ENCODE peak calls at places on chromosome 14, in eight cellular contexts. One of them, this sample, is unnamed.
A peak's percentile ranks its signal among the peaks of the same experiment; 100 is the strongest.

GRCh38 chr14:26199599-26200370 is 398.0 kb downstream of the NOVA1 start:
- DNase-seq in uterus: no peak
- DNase-seq in cardiac muscle cell: no peak
- DNase-seq in omental fat pad: no peak
- DNase-seq in ovary: no peak
- DNase-seq in HFF-Myc: no peak
- DNase-seq in astrocyte of the cerebellum: peak; percentile 95
- DNase-seq in HCT116: no peak
- DNase-seq in this sample: no peak

GRCh38 chr14:99802301-99803105 is 9.3 kb downstream of the EML1 start:
- DNase-seq in uterus: no peak
- DNase-seq in cardiac muscle cell: no peak
- DNase-seq in omental fat pad: no peak
- DNase-seq in ovary: no peak
- DNase-seq in HFF-Myc: no peak
- DNase-seq in astrocyte of the cerebellum: no peak
- DNase-seq in HCT116: no peak
- DNase-seq in this sample: no peak

GRCh38 chr14:76640923-76641395 is 120.3 kb upstream of the VASH1 start:
- DNase-seq in uterus: no peak
- DNase-seq in cardiac muscle cell: no peak
- DNase-seq in omental fat pad: no peak
- DNase-seq in ovary: no peak
- DNase-seq in HFF-Myc: no peak
- DNase-seq in astrocyte of the cerebellum: no peak
- DNase-seq in HCT116: no peak
- DNase-seq in this sample: no peak

GRCh38 chr14:73785834-73786631 is 65.6 kb upstream of the PTGR2 start:
- DNase-seq in uterus: peak; percentile 82
- DNase-seq in cardiac muscle cell: peak; percentile 60
- DNase-seq in omental fat pad: peak; percentile 54
- DNase-seq in ovary: peak; percentile 75
- DNase-seq in HFF-Myc: peak; percentile 56
- DNase-seq in astrocyte of the cerebellum: peak; percentile 71
- DNase-seq in HCT116: peak; percentile 46
- DNase-seq in this sample: no peak

GRCh38 chr14:83826838-83827237 is 1703.1 kb upstream of the FLRT2 start:
- DNase-seq in uterus: no peak
- DNase-seq in cardiac muscle cell: no peak
- DNase-seq in omental fat pad: no peak
- DNase-seq in ovary: no peak
- DNase-seq in HFF-Myc: no peak
- DNase-seq in astrocyte of the cerebellum: no peak
- DNase-seq in HCT116: no peak
- DNase-seq in this sample: no peak

GRCh38 chr14:83689265-83689664 is 1840.7 kb upstream of the FLRT2 start:
- DNase-seq in uterus: no peak
- DNase-seq in cardiac muscle cell: no peak
- DNase-seq in omental fat pad: no peak
- DNase-seq in ovary: no peak
- DNase-seq in HFF-Myc: no peak
- DNase-seq in astrocyte of the cerebellum: no peak
- DNase-seq in HCT116: no peak
- DNase-seq in this sample: no peak

GRCh38 chr14:28294834-28295440 is 471.6 kb upstream of the FOXG1 start:
- DNase-seq in uterus: no peak
- DNase-seq in cardiac muscle cell: peak; percentile 44
- DNase-seq in omental fat pad: no peak
- DNase-seq in ovary: no peak
- DNase-seq in HFF-Myc: no peak
- DNase-seq in astrocyte of the cerebellum: no peak
- DNase-seq in HCT116: no peak
- DNase-seq in this sample: no peak

GRCh38 chr14:103130965-103131364 is 7.7 kb downstream of the TNFAIP2 start:
- DNase-seq in uterus: peak; percentile 70
- DNase-seq in cardiac muscle cell: no peak
- DNase-seq in omental fat pad: no peak
- DNase-seq in ovary: peak; percentile 78
- DNase-seq in HFF-Myc: peak; percentile 76
- DNase-seq in astrocyte of the cerebellum: peak; percentile 63
- DNase-seq in HCT116: no peak
- DNase-seq in this sample: no peak

GRCh38 chr14:72443991-72444431 is 449.9 kb downstream of the DPF3 start:
- DNase-seq in uterus: no peak
- DNase-seq in cardiac muscle cell: no peak
- DNase-seq in omental fat pad: no peak
- DNase-seq in ovary: no peak
- DNase-seq in HFF-Myc: no peak
- DNase-seq in astrocyte of the cerebellum: no peak
- DNase-seq in HCT116: no peak
- DNase-seq in this sample: no peak

GRCh38 chr14:91084516-91084915 is 24.1 kb upstream of the RPS6KA5 start:
- DNase-seq in uterus: no peak
- DNase-seq in cardiac muscle cell: no peak
- DNase-seq in omental fat pad: no peak
- DNase-seq in ovary: no peak
- DNase-seq in HFF-Myc: no peak
- DNase-seq in astrocyte of the cerebellum: no peak
- DNase-seq in HCT116: no peak
- DNase-seq in this sample: no peak

GRCh38 chr14:96072076-96072475 is 32.9 kb downstream of the C14orf132 start:
- DNase-seq in uterus: no peak
- DNase-seq in cardiac muscle cell: no peak
- DNase-seq in omental fat pad: no peak
- DNase-seq in ovary: no peak
- DNase-seq in HFF-Myc: no peak
- DNase-seq in astrocyte of the cerebellum: no peak
- DNase-seq in HCT116: no peak
- DNase-seq in this sample: no peak

GRCh38 chr14:76696791-76697190 is 64.5 kb upstream of the VASH1 start:
- DNase-seq in uterus: no peak
- DNase-seq in cardiac muscle cell: no peak
- DNase-seq in omental fat pad: no peak
- DNase-seq in ovary: no peak
- DNase-seq in HFF-Myc: no peak
- DNase-seq in astrocyte of the cerebellum: no peak
- DNase-seq in HCT116: no peak
- DNase-seq in this sample: no peak

GRCh38 chr14:75120546-75121291 is 6.1 kb downstream of the NEK9 start:
- DNase-seq in uterus: no peak
- DNase-seq in cardiac muscle cell: no peak
- DNase-seq in omental fat pad: no peak
- DNase-seq in ovary: no peak
- DNase-seq in HFF-Myc: no peak
- DNase-seq in astrocyte of the cerebellum: no peak
- DNase-seq in HCT116: no peak
- DNase-seq in this sample: no peak

GRCh38 chr14:75206190-75206589 is 29.8 kb upstream of the TMED10 start:
- DNase-seq in uterus: no peak
- DNase-seq in cardiac muscle cell: no peak
- DNase-seq in omental fat pad: no peak
- DNase-seq in ovary: no peak
- DNase-seq in HFF-Myc: no peak
- DNase-seq in astrocyte of the cerebellum: no peak
- DNase-seq in HCT116: no peak
- DNase-seq in this sample: no peak

GRCh38 chr14:96479435-96480146 is 22.6 kb upstream of the PAPOLA start:
- DNase-seq in uterus: no peak
- DNase-seq in cardiac muscle cell: no peak
- DNase-seq in omental fat pad: no peak
- DNase-seq in ovary: no peak
- DNase-seq in HFF-Myc: no peak
- DNase-seq in astrocyte of the cerebellum: no peak
- DNase-seq in HCT116: no peak
- DNase-seq in this sample: no peak

GRCh38 chr14:74616507-74616906 is 4.5 kb upstream of the LTBP2 start:
- DNase-seq in uterus: no peak
- DNase-seq in cardiac muscle cell: no peak
- DNase-seq in omental fat pad: no peak
- DNase-seq in ovary: no peak
- DNase-seq in HFF-Myc: no peak
- DNase-seq in astrocyte of the cerebellum: no peak
- DNase-seq in HCT116: peak; percentile 73
- DNase-seq in this sample: peak; percentile 60

GRCh38 chr14:52031781-52032180 is 37.1 kb downstream of the NID2 start:
- DNase-seq in uterus: peak; percentile 60
- DNase-seq in cardiac muscle cell: no peak
- DNase-seq in omental fat pad: no peak
- DNase-seq in ovary: no peak
- DNase-seq in HFF-Myc: no peak
- DNase-seq in astrocyte of the cerebellum: peak; percentile 92
- DNase-seq in HCT116: no peak
- DNase-seq in this sample: no peak

GRCh38 chr14:70886421-70887206 is 20.6 kb upstream of the PCNX1 start:
- DNase-seq in uterus: no peak
- DNase-seq in cardiac muscle cell: peak; percentile 27
- DNase-seq in omental fat pad: no peak
- DNase-seq in ovary: no peak
- DNase-seq in HFF-Myc: no peak
- DNase-seq in astrocyte of the cerebellum: no peak
- DNase-seq in HCT116: no peak
- DNase-seq in this sample: no peak

GRCh38 chr14:54356172-54356571 is 40.6 kb upstream of the CDKN3 start:
- DNase-seq in uterus: no peak
- DNase-seq in cardiac muscle cell: peak; percentile 33
- DNase-seq in omental fat pad: no peak
- DNase-seq in ovary: no peak
- DNase-seq in HFF-Myc: peak; percentile 91
- DNase-seq in astrocyte of the cerebellum: no peak
- DNase-seq in HCT116: no peak
- DNase-seq in this sample: no peak

GRCh38 chr14:55136868-55137785 is 8.1 kb downstream of the LGALS3 start:
- DNase-seq in uterus: peak; percentile 80
- DNase-seq in cardiac muscle cell: no peak
- DNase-seq in omental fat pad: no peak
- DNase-seq in ovary: peak; percentile 89
- DNase-seq in HFF-Myc: no peak
- DNase-seq in astrocyte of the cerebellum: peak; percentile 89
- DNase-seq in HCT116: no peak
- DNase-seq in this sample: no peak

GRCh38 chr14:103286460-103286859 is 47.6 kb upstream of the EIF5 start:
- DNase-seq in uterus: no peak
- DNase-seq in cardiac muscle cell: no peak
- DNase-seq in omental fat pad: no peak
- DNase-seq in ovary: no peak
- DNase-seq in HFF-Myc: no peak
- DNase-seq in astrocyte of the cerebellum: no peak
- DNase-seq in HCT116: no peak
- DNase-seq in this sample: no peak

GRCh38 chr14:45990252-45990651 is 661.3 kb downstream of the RPL10L start:
- DNase-seq in uterus: no peak
- DNase-seq in cardiac muscle cell: no peak
- DNase-seq in omental fat pad: no peak
- DNase-seq in ovary: no peak
- DNase-seq in HFF-Myc: no peak
- DNase-seq in astrocyte of the cerebellum: no peak
- DNase-seq in HCT116: peak; percentile 1
- DNase-seq in this sample: no peak
- TF ChIP-seq CTCF in uterus: no peak
- TF ChIP-seq CTCF in cardiac muscle cell: peak; percentile 7
- TF ChIP-seq CTCF in omental fat pad: no peak
- TF ChIP-seq CTCF in ovary: no peak
- TF ChIP-seq CTCF in HFF-Myc: no peak
- TF ChIP-seq CTCF in astrocyte of the cerebellum: peak; percentile 8
- TF ChIP-seq CTCF in HCT116: no peak
- TF ChIP-seq CTCF in this sample: peak; percentile 33

DNA sequence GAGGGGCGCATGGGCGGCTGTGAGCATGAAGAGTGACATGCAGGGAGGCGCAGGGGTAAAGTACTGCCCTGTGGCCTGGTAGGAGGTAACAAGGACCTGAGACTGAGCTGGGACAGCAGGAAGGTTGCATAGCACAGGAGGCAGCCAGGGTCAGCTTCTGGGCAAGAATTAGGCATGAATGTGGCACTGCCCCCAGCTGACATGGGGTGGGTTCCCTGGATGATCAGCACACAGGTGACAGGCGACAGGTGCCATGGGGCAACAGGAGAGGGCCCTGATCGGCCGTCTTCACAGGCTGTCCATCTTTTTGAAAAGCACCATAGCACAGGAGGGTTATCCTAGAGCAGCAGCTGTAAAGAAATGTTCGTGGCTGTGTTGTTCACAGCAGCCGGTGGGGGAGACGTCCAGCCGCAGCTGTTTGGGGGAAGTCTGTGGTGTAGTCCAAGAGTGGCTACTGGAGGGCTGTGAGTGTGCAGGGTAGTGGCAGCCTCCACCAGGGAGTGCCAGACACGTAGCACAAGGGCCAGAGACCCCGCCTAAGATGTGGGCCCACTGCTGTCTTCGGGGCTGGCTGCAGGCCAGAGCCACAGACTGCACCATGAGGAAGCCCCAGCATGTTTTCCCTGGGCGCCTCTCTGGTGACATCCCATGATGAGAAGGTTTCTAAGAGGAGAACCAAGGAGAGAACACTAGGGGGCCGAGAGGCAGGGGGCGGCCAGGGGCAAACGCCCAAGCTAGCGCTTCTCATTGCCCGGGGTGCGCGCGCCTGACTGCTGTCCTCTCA is 8.4 kb downstream of the CLBA1 start:
- DNase-seq in uterus: no peak
- DNase-seq in cardiac muscle cell: no peak
- DNase-seq in omental fat pad: no peak
- DNase-seq in ovary: no peak
- DNase-seq in HFF-Myc: no peak
- DNase-seq in astrocyte of the cerebellum: no peak
- DNase-seq in HCT116: no peak
- DNase-seq in this sample: no peak
- TF ChIP-seq CTCF in uterus: no peak
- TF ChIP-seq CTCF in cardiac muscle cell: no peak
- TF ChIP-seq CTCF in omental fat pad: no peak
- TF ChIP-seq CTCF in ovary: no peak
- TF ChIP-seq CTCF in HFF-Myc: no peak
- TF ChIP-seq CTCF in astrocyte of the cerebellum: no peak
- TF ChIP-seq CTCF in HCT116: no peak
- TF ChIP-seq CTCF in this sample: no peak

GRCh38 chr14:22982477-22983245 is at the start of gene AJUBA:
- DNase-seq in uterus: peak; percentile 93
- DNase-seq in cardiac muscle cell: peak; percentile 92
- DNase-seq in omental fat pad: peak; percentile 63
- DNase-seq in ovary: peak; percentile 93
- DNase-seq in HFF-Myc: peak; percentile 72
- DNase-seq in astrocyte of the cerebellum: peak; percentile 86
- DNase-seq in HCT116: peak; percentile 78
- DNase-seq in this sample: no peak
- TF ChIP-seq CTCF in uterus: no peak
- TF ChIP-seq CTCF in cardiac muscle cell: no peak
- TF ChIP-seq CTCF in omental fat pad: no peak
- TF ChIP-seq CTCF in ovary: no peak
- TF ChIP-seq CTCF in HFF-Myc: no peak
- TF ChIP-seq CTCF in astrocyte of the cerebellum: no peak
- TF ChIP-seq CTCF in HCT116: no peak
- TF ChIP-seq CTCF in this sample: no peak

DNA sequence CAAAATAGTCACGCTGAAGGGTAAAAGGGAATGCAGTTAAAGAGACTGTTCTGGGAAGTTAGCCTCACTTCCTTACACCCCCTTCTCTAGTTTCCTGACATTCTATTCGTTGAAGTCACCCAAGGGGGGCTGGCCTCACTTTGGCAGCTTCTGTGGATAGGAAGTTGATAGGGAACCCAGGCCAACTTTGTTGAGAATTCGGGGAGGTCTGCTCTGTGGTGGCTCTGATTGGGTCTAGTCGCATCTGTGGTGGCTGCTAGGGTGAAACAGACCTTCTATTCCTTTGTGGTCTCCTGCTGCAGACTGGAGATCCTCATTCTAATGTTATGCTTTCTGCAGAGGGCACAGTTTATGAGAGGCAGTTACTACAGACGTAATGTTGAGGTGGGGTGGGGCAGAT is 28.8 kb upstream of the GZMB start:
- DNase-seq in uterus: no peak
- DNase-seq in cardiac muscle cell: no peak
- DNase-seq in omental fat pad: no peak
- DNase-seq in ovary: no peak
- DNase-seq in HFF-Myc: no peak
- DNase-seq in astrocyte of the cerebellum: no peak
- DNase-seq in HCT116: no peak
- DNase-seq in this sample: no peak
- TF ChIP-seq CTCF in uterus: no peak
- TF ChIP-seq CTCF in cardiac muscle cell: no peak
- TF ChIP-seq CTCF in omental fat pad: no peak
- TF ChIP-seq CTCF in ovary: no peak
- TF ChIP-seq CTCF in HFF-Myc: no peak
- TF ChIP-seq CTCF in astrocyte of the cerebellum: no peak
- TF ChIP-seq CTCF in HCT116: no peak
- TF ChIP-seq CTCF in this sample: no peak